ENCODE peak calls at places on chromosomes 6 and 20, in four cellular contexts. E is ovary, P is adrenal gland, D is A673. I is an unnamed sample.
A peak's percentile ranks its signal among the peaks of the same experiment; 100 is the strongest.

GRCh38 chr6:36247691-36248090 is 22.2 kb upstream of the PNPLA1 start:
- DNase-seq in D (no peak), E (no peak), P (no peak), I (no peak)

GRCh38 chr6:38100380-38100779 is 280.9 kb downstream of the ZFAND3 start:
- DNase-seq in E (no peak), D (no peak), P (no peak), I (no peak)

GRCh38 chr6:108947114-108947854 is 99.1 kb downstream of the ARMC2 start:
- DNase-seq in E (no peak), D (no peak), P (no peak), I (no peak)

GRCh38 chr6:15280023-15280422 is 34.2 kb downstream of the JARID2 start:
- DNase-seq in E (no peak), D (no peak), P (no peak), I (no peak)

GRCh38 chr6:360791-361373 is 30.7 kb upstream of the IRF4 start:
- DNase-seq in D (no peak), E (no peak), P (no peak), I (no peak)

GRCh38 chr6:10429638-10430427 is 15.0 kb upstream of the TFAP2A start:
- DNase-seq in E (no peak), D (peak; percentile 85), P (no peak), I (no peak)

GRCh38 chr6:136753624-136754023 is 38.7 kb downstream of the MAP3K5 start:
- DNase-seq in P (no peak), E (no peak), D (no peak), I (no peak)

GRCh38 chr6:44932651-44933091 is 395.5 kb upstream of the RUNX2 start:
- DNase-seq in E (no peak), P (no peak), D (no peak), I (no peak)

GRCh38 chr6:26031595-26032386 is 55.4 kb upstream of the HFE start:
- DNase-seq in D (peak; percentile 99), E (peak; percentile 73), P (peak; percentile 87), I (peak; percentile 92)

GRCh38 chr6:81950877-81951276 is 198.4 kb upstream of the TENT5A start:
- DNase-seq in D (no peak), P (no peak), E (no peak), I (no peak)

GRCh38 chr6:39416728-39417127 is 94.2 kb upstream of the KCNK16 start:
- DNase-seq in P (no peak), E (no peak), D (peak; percentile 50), I (peak; percentile 49)

GRCh38 chr6:169725270-169726048 is 1.2 kb upstream of the PHF10 start:
- DNase-seq in P (peak; percentile 89), D (no peak), E (peak; percentile 81), I (no peak)
- H3K4me3 ChIP-seq in P (peak overlapping the region; percentile 59), D (peak overlapping the region; percentile 61), E (peak overlapping the region; percentile 69), I (peak overlapping the region; percentile 71)

GRCh38 chr20:45355685-45356084 is 7.3 kb upstream of the SYS1 start:
- DNase-seq in E (no peak), P (no peak), D (no peak), I (no peak)
- H3K4me1 ChIP-seq in E (peaks cover 3% of the 10 kb centered on the region), P (peaks cover 46% of the 10 kb centered on the region), D (peaks cover 6% of the 10 kb centered on the region), I (peaks cover 5% of the 10 kb centered on the region)

GRCh38 chr20:5147193-5147592 is 20.4 kb downstream of the CDS2 start:
- DNase-seq in E (no peak), D (no peak), P (no peak), I (no peak)
- H3K4me3 ChIP-seq in E (no peak overlapping the region), D (no peak overlapping the region), P (no peak overlapping the region), I (no peak overlapping the region)

GRCh38 chr6:53220605-53221004 is 72.0 kb upstream of the GCM1 start:
- DNase-seq in E (no peak), P (no peak), D (no peak), I (no peak)
- H3K4me1 ChIP-seq in E (no peaks in the 10 kb centered on the region), P (no peaks in the 10 kb centered on the region), D (no peaks in the 10 kb centered on the region), I (no peaks in the 10 kb centered on the region)

DNA sequence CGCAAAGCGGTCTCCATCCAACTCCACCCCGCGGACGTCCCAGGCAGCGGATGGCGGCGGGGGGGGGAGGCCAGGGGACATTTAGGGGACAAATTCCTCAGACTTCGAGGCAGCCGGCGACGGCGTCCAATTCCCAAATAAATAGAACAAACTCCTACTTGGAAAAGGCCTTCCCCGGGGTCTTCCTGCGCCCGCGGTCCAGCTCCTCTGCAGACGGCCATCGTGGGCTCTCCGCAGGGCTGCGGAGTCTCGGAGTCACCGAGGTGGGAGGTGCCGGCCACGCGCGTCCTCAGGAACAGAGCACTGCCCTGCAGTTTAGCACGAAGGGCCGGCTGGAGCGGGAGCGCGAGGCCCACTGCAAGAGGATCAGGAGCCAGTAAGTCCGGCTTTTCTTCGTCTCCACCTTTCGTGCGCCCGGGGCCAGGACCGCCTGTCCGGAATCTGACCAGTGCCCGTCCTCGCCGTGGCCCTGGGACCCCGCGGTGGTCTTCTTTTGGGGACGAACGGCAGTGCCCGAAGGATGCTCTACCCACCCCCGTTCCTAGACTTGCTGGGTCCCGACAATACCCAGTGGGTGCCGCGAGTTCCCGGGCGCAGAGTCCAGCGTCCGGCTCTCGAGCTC is 1.4 kb downstream of the BHLHE23 start:
- DNase-seq in D (no peak), P (no peak), E (no peak), I (no peak)
- H3K4me3 ChIP-seq in D (no peak overlapping the region), P (no peak overlapping the region), E (no peak overlapping the region), I (peak overlapping the region; percentile 17)

DNA sequence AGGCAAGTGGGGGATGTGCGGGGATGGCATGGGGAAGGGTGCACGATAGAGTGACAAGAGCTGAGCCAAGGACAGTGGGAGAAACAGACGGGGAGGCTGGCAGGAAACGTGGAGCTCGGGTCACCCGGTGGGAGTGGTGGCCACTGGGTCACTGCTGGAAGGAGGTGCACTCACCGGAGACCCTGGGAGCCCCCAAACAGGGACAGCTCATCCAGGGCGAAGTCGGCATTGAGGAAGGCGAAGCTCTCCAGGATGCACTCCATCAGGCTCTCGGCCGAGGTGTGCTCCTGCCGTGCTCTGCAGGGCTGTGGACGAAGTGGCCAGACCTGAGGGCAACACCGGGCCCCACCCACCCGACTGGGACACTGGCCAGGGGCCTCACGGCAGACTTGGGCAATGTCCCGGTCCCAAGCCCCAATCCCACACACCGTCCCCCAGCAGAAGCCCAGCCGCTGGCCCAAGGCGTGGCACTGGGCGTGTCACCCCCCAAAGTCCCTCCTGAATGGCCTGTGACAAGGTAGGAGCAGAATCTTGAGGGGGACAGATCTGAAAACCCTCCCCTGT is 87.3 kb downstream of the PTPN1 start:
- DNase-seq in P (no peak), E (no peak), D (no peak), I (no peak)
- H3K4me1 ChIP-seq in P (peaks cover 24% of the 10 kb centered on the region), E (peaks cover 2% of the 10 kb centered on the region), D (no peaks in the 10 kb centered on the region), I (peaks cover 25% of the 10 kb centered on the region)

GRCh38 chr6:31156647-31157046 is 955 bp downstream of the CCHCR1 start:
- DNase-seq in E (no peak), P (no peak), D (no peak), I (no peak)
- H3K4me3 ChIP-seq in E (no peak overlapping the region), P (no peak overlapping the region), D (no peak overlapping the region), I (no peak overlapping the region)

I was measured in NT2/D1.